ENCODE peak calls at places on chromosome 6, in eight cellular contexts. A is lower lobe of right lung, E is uterus, G is ascending aorta, T is HepG2, J is ovary, H is Panc1, U is fibroblast of lung. R is an unnamed sample. For H3K9me3, the result is how much of the 10 kb centered on the place peaks cover.

GRCh38 chr6:137715589-137716045 is 151.4 kb upstream of the TNFAIP3 start:
- DNase-seq in H (no peak), J (no peak), E (no peak), T (no peak), U (no peak), G (no peak), A (no peak), R (no peak)

GRCh38 chr6:43644940-43645612 is at the start of gene RSPH9:
- DNase-seq in E (peak), U (peak), H (no peak), G (no peak), A (peak), J (peak), T (no peak), R (peak)

GRCh38 chr6:145656128-145656527 is 79.2 kb downstream of the EPM2A start:
- DNase-seq in J (no peak), T (no peak), G (no peak), E (no peak), U (no peak), A (no peak), H (no peak), R (no peak)

GRCh38 chr6:80832337-80832736 is 725.9 kb downstream of the BCKDHB start:
- DNase-seq in U (no peak), A (no peak), G (no peak), H (no peak), J (no peak), E (no peak), T (no peak), R (no peak)

GRCh38 chr6:82906489-82906888 is 159.2 kb downstream of the UBE3D start:
- DNase-seq in U (peak), T (no peak), E (no peak), H (no peak), A (no peak), G (no peak), J (no peak), R (no peak)

GRCh38 chr6:125546827-125547226 is 202.6 kb upstream of the HEY2 start:
- DNase-seq in E (no peak), T (peak), U (no peak), H (no peak), A (no peak), G (no peak), J (no peak), R (peak)

GRCh38 chr6:13558718-13559117 is 15.7 kb upstream of the SIRT5 start:
- DNase-seq in E (no peak), T (no peak), G (no peak), U (no peak), J (no peak), H (no peak), A (no peak), R (no peak)

GRCh38 chr6:43308101-43308989 is at the start of gene CRIP3:
- DNase-seq in T (no peak), J (peak), A (peak), H (peak), G (no peak), E (peak), U (peak), R (peak)

GRCh38 chr6:168042426-168043192 is 36.4 kb downstream of the FRMD1 start:
- DNase-seq in E (no peak), U (no peak), J (no peak), G (no peak), A (peak), H (no peak), T (no peak), R (no peak)

GRCh38 chr6:170279426-170279825 is 11.5 kb downstream of the DLL1 start:
- DNase-seq in E (no peak), H (no peak), J (no peak), G (no peak), T (no peak), A (no peak), U (no peak), R (no peak)
- H3K4me3 ChIP-seq in E (no peak), H (no peak), J (no peak), G (no peak), T (no peak), A (no peak), U (no peak), R (no peak)

DNA sequence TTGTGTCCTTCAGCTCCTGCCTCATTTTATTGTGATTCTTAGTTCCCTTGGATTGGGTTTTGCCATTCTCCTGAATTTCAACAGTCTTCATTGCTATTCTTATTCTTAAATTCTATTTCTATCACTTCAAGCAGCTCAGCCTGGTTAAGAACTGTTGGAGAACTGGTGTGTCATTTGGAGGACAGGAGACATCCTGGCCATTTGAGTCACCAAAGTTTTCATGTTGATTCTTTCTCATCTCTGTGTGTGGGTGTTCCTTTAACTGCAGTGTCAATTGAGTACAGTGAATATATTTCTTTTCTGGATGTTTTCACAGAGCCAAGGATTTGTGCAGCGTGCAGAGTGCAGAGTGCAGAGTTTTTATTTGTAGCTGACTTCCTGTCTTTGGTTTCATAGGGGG is 33.5 kb upstream of the TFB1M start:
- DNase-seq in A (no peak), E (no peak), T (no peak), U (no peak), H (no peak), J (no peak), G (no peak), R (no peak)
- H3K9me3 ChIP-seq in A (under half), E (under half), T (under half), U (under half), H (under half), J (under half), G (under half), R (under half)

GRCh38 chr6:87319271-87319987 is 3.0 kb upstream of the SMIM8 start:
- DNase-seq in U (no peak), G (no peak), E (no peak), H (no peak), T (no peak), J (no peak), A (no peak), R (no peak)

DNA sequence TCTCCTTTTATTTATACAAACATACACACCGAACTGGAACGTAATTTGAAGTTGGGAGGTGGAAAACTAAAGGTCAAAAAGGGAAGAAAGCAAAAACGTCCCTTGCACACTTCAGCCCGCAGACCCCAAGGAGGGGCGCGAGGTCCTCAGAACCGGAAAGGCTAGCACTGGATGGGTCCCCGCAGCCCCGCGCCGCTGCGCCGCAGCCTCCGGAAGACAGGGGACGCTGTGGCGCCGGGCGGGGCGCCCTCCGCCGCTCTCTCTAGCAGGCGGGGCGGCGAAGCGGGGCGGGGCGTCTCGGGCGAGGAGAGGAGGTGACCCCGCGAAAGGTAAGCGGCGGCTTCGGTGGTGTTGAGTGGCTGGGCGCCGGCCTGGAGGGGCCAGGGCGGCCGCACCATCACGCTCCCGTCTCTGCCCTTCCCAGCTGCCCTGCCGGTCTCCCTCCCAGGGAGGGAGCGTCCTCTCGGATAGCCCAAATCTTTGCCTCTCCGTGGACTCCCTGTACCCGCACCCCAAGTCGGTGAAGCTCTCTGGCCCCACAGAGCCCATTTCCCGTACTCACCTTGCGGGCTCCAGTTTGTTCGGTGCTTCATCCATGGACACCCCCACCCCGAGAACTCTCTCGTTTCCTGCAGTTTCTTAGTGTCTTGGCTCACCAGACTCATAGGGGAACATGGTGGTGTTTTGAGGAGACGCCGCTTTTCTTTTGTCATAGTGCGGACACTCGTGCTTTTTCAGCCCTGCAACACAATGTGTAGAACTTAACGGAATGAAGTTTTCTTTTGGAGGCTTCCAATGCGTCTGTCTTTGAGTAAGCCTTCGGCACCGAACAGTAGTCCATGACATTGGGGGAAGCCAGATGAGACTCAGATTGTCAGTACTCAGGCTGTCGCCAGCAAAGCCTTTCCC is at the start of gene SMIM8:
- DNase-seq in J (peak), G (peak), U (peak), A (peak), T (peak), E (peak), H (peak), R (peak)
- H3K27ac ChIP-seq in J (peak), G (peak), U (peak), A (peak), T (peak), E (peak), H (peak), R (peak)

GRCh38 chr6:32519910-32520258 is 10.2 kb downstream of the HLA-DRB5 start:
- DNase-seq in U (no peak), H (no peak), G (no peak), T (no peak), J (no peak), E (no peak), A (no peak), R (no peak)

GRCh38 chr6:32519117-32519909 is 10.8 kb downstream of the HLA-DRB5 start:
- DNase-seq in A (no peak), E (no peak), J (no peak), U (no peak), G (no peak), T (peak), H (no peak), R (no peak)

GRCh38 chr6:32517654-32518445 is 12.2 kb downstream of the HLA-DRB5 start:
- DNase-seq in H (no peak), T (no peak), G (no peak), A (no peak), J (no peak), E (no peak), U (no peak), R (no peak)

DNA sequence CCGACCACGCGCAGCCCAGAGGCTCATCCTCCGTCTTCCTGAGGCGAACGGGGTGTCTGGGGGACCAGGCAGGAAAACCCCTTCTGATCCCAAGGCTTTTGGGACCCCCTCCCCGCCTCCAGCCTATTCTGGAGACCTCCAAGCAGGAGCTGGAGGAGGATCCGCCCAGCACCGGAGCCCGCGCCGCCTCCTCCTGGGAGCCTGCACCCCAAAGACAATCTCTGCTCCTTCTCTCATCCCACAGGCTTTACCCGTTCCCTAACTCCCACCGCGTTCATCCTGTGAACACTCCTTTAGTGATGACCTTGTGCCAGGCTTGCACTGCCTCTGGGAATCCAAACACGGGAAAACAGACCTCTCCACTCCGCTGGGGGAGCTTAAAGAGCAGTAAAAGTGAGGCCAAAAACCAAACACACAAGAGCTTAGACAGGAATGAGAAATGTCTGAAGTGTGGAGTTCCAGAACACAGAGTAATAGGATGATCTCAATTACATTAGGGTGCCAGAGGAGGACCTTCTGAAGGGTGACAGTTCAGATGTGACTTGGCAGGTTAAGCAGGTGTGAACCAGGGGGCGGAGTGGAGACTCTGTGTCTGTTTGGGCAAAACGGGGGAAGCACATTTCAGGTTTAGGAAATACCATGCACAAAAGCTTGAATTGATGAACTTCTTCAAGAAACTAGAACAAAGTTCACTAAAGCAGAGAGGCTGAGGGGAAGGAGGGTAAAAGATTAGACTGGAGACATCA is 7.6 kb downstream of the HLA-DRB5 start:
- DNase-seq in H (no peak), U (no peak), A (no peak), G (no peak), E (no peak), J (no peak), T (no peak), R (no peak)
- H3K4me3 ChIP-seq in H (no peak), U (no peak), A (no peak), G (no peak), E (no peak), J (no peak), T (no peak), R (no peak)

GRCh38 chr6:100464910-100465700 is at the start of gene SIM1:
- DNase-seq in U (peak), G (no peak), J (no peak), A (no peak), T (no peak), H (no peak), E (no peak), R (peak)

GRCh38 chr6:100463685-100464161 is 998 bp downstream of the SIM1 start:
- DNase-seq in T (no peak), A (no peak), U (no peak), E (no peak), H (no peak), G (no peak), J (no peak), R (no peak)

GRCh38 chr6:100465701-100466409 is 1.1 kb upstream of the SIM1 start:
- DNase-seq in H (no peak), J (no peak), G (no peak), A (no peak), U (no peak), T (no peak), E (no peak), R (no peak)

GRCh38 chr6:100462990-100463684 is 1.6 kb downstream of the SIM1 start:
- DNase-seq in E (no peak), T (no peak), G (no peak), H (no peak), A (no peak), J (no peak), U (no peak), R (no peak)

GRCh38 chr6:100464162-100464851 is 414 bp downstream of the SIM1 start:
- DNase-seq in T (no peak), U (no peak), G (no peak), J (no peak), A (no peak), H (no peak), E (no peak), R (no peak)
- H3K9me3 ChIP-seq in T (under half), U (under half), G (under half), J (under half), A (under half), H (under half), E (under half), R (under half)

R was measured in tibial artery.